ENCODE peak calls at places on chromosomes 13 and 19, in nine cellular contexts. One of them, this sample, is unnamed. For H3K4me1, the result is how much of the 10 kb centered on the place peaks cover.

GRCh38 chr13:36480726-36481485 is 48.6 kb downstream of the CCNA1 start:
- DNase-seq in stomach: no peak
- DNase-seq in SK-N-SH: no peak
- DNase-seq in tibial nerve: no peak
- DNase-seq in A549: no peak
- DNase-seq in GM12878: no peak
- DNase-seq in sigmoid colon: no peak
- DNase-seq in ovary: no peak
- DNase-seq in H1: no peak
- DNase-seq in this sample: no peak

GRCh38 chr13:21825186-21825585 is 154.3 kb downstream of the FGF9 start:
- DNase-seq in GM12878: no peak
- DNase-seq in A549: no peak
- DNase-seq in ovary: no peak
- DNase-seq in H1: no peak
- DNase-seq in tibial nerve: no peak
- DNase-seq in stomach: no peak
- DNase-seq in sigmoid colon: no peak
- DNase-seq in SK-N-SH: no peak
- DNase-seq in this sample: no peak

GRCh38 chr19:48415395-48415794 is 21.9 kb downstream of the GRIN2D start:
- DNase-seq in SK-N-SH: peak
- DNase-seq in tibial nerve: peak
- DNase-seq in H1: peak
- DNase-seq in A549: no peak
- DNase-seq in stomach: peak
- DNase-seq in ovary: peak
- DNase-seq in sigmoid colon: peak
- DNase-seq in GM12878: no peak
- DNase-seq in this sample: peak

GRCh38 chr13:31722684-31723083 is 16.6 kb upstream of the RXFP2 start:
- DNase-seq in SK-N-SH: peak
- DNase-seq in H1: no peak
- DNase-seq in stomach: no peak
- DNase-seq in sigmoid colon: no peak
- DNase-seq in GM12878: no peak
- DNase-seq in A549: no peak
- DNase-seq in ovary: no peak
- DNase-seq in tibial nerve: no peak
- DNase-seq in this sample: no peak

GRCh38 chr19:45361608-45362007 is 8.8 kb downstream of the ERCC2 start:
- DNase-seq in ovary: no peak
- DNase-seq in GM12878: no peak
- DNase-seq in SK-N-SH: no peak
- DNase-seq in tibial nerve: no peak
- DNase-seq in H1: no peak
- DNase-seq in A549: no peak
- DNase-seq in stomach: no peak
- DNase-seq in sigmoid colon: no peak
- DNase-seq in this sample: no peak

GRCh38 chr13:44326961-44327360 is 46.7 kb upstream of the SERP2 start:
- DNase-seq in sigmoid colon: no peak
- DNase-seq in stomach: no peak
- DNase-seq in SK-N-SH: no peak
- DNase-seq in A549: no peak
- DNase-seq in H1: no peak
- DNase-seq in ovary: no peak
- DNase-seq in tibial nerve: no peak
- DNase-seq in GM12878: no peak
- DNase-seq in this sample: no peak

GRCh38 chr19:34173145-34173956 is 1.0 kb downstream of the LSM14A start:
- DNase-seq in tibial nerve: peak
- DNase-seq in A549: peak
- DNase-seq in SK-N-SH: peak
- DNase-seq in GM12878: no peak
- DNase-seq in sigmoid colon: no peak
- DNase-seq in ovary: peak
- DNase-seq in stomach: peak
- DNase-seq in H1: peak
- DNase-seq in this sample: peak

GRCh38 chr19:48123907-48124675 is 13.5 kb upstream of the PLA2G4C start:
- DNase-seq in stomach: no peak
- DNase-seq in H1: no peak
- DNase-seq in sigmoid colon: no peak
- DNase-seq in SK-N-SH: no peak
- DNase-seq in GM12878: no peak
- DNase-seq in tibial nerve: no peak
- DNase-seq in ovary: no peak
- DNase-seq in A549: no peak
- DNase-seq in this sample: no peak

GRCh38 chr13:51913421-51914136 is 51.8 kb downstream of the CCDC70 start:
- DNase-seq in GM12878: no peak
- DNase-seq in sigmoid colon: no peak
- DNase-seq in H1: no peak
- DNase-seq in ovary: no peak
- DNase-seq in stomach: no peak
- DNase-seq in SK-N-SH: peak
- DNase-seq in A549: no peak
- DNase-seq in tibial nerve: no peak
- DNase-seq in this sample: no peak

GRCh38 chr13:24694907-24695306 is 14.7 kb downstream of the ATP12A start:
- DNase-seq in A549: no peak
- DNase-seq in GM12878: no peak
- DNase-seq in ovary: no peak
- DNase-seq in sigmoid colon: no peak
- DNase-seq in stomach: no peak
- DNase-seq in tibial nerve: no peak
- DNase-seq in H1: no peak
- DNase-seq in SK-N-SH: no peak
- DNase-seq in this sample: no peak

GRCh38 chr19:18479964-18480723 is 41.7 kb downstream of the ELL start:
- DNase-seq in sigmoid colon: peak
- DNase-seq in tibial nerve: peak
- DNase-seq in ovary: peak
- DNase-seq in stomach: peak
- DNase-seq in A549: no peak
- DNase-seq in H1: no peak
- DNase-seq in SK-N-SH: no peak
- DNase-seq in GM12878: no peak
- DNase-seq in this sample: peak
- H3K4me1 ChIP-seq in sigmoid colon: under half
- H3K4me1 ChIP-seq in tibial nerve: half or more
- H3K4me1 ChIP-seq in ovary: under half
- H3K4me1 ChIP-seq in stomach: half or more
- H3K4me1 ChIP-seq in A549: under half
- H3K4me1 ChIP-seq in H1: under half
- H3K4me1 ChIP-seq in SK-N-SH: under half
- H3K4me1 ChIP-seq in GM12878: under half
- H3K4me1 ChIP-seq in this sample: half or more

GRCh38 chr13:20671789-20672188 is 31.7 kb upstream of the IL17D start:
- DNase-seq in SK-N-SH: no peak
- DNase-seq in H1: no peak
- DNase-seq in tibial nerve: no peak
- DNase-seq in ovary: no peak
- DNase-seq in sigmoid colon: no peak
- DNase-seq in A549: no peak
- DNase-seq in stomach: no peak
- DNase-seq in GM12878: no peak
- DNase-seq in this sample: no peak

GRCh38 chr13:20673711-20674110 is 29.8 kb upstream of the IL17D start:
- DNase-seq in tibial nerve: no peak
- DNase-seq in H1: no peak
- DNase-seq in GM12878: no peak
- DNase-seq in A549: no peak
- DNase-seq in SK-N-SH: no peak
- DNase-seq in stomach: no peak
- DNase-seq in ovary: no peak
- DNase-seq in sigmoid colon: no peak
- DNase-seq in this sample: no peak

GRCh38 chr13:20669162-20669561 is 34.3 kb upstream of the IL17D start:
- DNase-seq in stomach: no peak
- DNase-seq in GM12878: peak
- DNase-seq in A549: no peak
- DNase-seq in sigmoid colon: no peak
- DNase-seq in H1: no peak
- DNase-seq in tibial nerve: no peak
- DNase-seq in ovary: no peak
- DNase-seq in SK-N-SH: no peak
- DNase-seq in this sample: no peak

GRCh38 chr13:20676213-20676612 is 27.3 kb upstream of the IL17D start:
- DNase-seq in H1: no peak
- DNase-seq in ovary: no peak
- DNase-seq in GM12878: no peak
- DNase-seq in tibial nerve: no peak
- DNase-seq in stomach: no peak
- DNase-seq in SK-N-SH: no peak
- DNase-seq in A549: no peak
- DNase-seq in sigmoid colon: no peak
- DNase-seq in this sample: no peak

DNA sequence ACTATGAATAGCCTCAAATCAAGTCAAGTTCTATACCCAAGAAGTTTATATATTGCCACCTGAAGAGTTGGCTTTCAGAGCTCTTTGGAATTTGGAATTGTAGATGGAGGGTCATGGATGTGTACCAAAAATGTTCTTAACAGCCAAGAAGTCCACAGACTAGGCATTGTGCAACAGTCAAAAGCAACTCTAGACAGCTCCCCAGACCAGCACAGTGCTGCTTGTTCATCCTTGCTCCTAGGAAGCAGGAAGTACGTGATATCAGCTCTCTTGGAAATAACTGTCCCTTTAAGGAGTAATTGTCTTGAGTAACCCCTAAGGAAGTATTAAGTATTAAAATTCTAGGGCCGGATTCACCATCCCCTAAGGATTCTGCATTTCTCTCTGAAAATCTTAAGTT is 30.7 kb upstream of the IL17D start:
- DNase-seq in GM12878: no peak
- DNase-seq in tibial nerve: no peak
- DNase-seq in ovary: no peak
- DNase-seq in stomach: no peak
- DNase-seq in SK-N-SH: no peak
- DNase-seq in A549: no peak
- DNase-seq in sigmoid colon: no peak
- DNase-seq in H1: no peak
- DNase-seq in this sample: no peak
- TF ChIP-seq EP300 in GM12878: no peak
- TF ChIP-seq EP300 in tibial nerve: no peak
- TF ChIP-seq EP300 in ovary: no peak
- TF ChIP-seq EP300 in stomach: no peak
- TF ChIP-seq EP300 in SK-N-SH: no peak
- TF ChIP-seq EP300 in A549: no peak
- TF ChIP-seq EP300 in sigmoid colon: no peak
- TF ChIP-seq EP300 in H1: no peak
- TF ChIP-seq EP300 in this sample: no peak

DNA sequence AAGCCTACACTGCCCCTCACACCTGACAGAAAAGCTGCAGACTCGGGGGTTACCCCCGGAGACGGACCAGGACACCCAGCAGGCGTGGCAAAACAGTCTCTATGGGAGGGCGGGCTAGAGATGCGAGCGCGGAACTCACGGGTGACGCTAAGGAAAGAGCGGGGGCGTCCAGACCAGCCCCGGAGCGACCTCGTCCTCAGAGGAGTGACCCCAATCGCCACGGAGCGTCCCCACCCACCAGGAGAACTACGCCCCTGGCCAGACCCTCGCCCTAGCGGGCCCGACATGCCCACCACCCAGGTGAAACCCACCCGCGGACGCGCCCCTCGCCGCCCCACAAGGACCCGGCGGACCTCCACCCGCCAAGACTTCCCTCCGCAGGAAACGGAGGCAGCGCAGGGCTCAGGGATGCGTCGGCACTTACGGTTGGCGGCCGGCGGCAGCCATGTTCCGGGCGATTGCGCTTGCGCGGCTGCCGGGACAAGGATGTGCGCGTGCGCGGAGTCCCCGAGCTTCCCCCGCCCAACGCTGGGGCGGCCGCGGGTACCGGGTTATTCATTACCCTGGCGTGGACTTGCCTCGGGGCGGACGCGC is at the start of gene ZNF329:
- DNase-seq in stomach: peak
- DNase-seq in H1: peak
- DNase-seq in GM12878: peak
- DNase-seq in SK-N-SH: peak
- DNase-seq in tibial nerve: peak
- DNase-seq in ovary: peak
- DNase-seq in A549: peak
- DNase-seq in sigmoid colon: peak
- DNase-seq in this sample: peak
- TF ChIP-seq CTCF in stomach: no peak
- TF ChIP-seq CTCF in H1: no peak
- TF ChIP-seq CTCF in GM12878: no peak
- TF ChIP-seq CTCF in SK-N-SH: no peak
- TF ChIP-seq CTCF in tibial nerve: no peak
- TF ChIP-seq CTCF in ovary: no peak
- TF ChIP-seq CTCF in A549: no peak
- TF ChIP-seq CTCF in sigmoid colon: no peak
- TF ChIP-seq CTCF in this sample: no peak

GRCh38 chr13:79772811-79773210 is 291.9 kb downstream of the NDFIP2 start:
- DNase-seq in SK-N-SH: no peak
- DNase-seq in tibial nerve: no peak
- DNase-seq in H1: no peak
- DNase-seq in stomach: no peak
- DNase-seq in sigmoid colon: no peak
- DNase-seq in A549: no peak
- DNase-seq in ovary: no peak
- DNase-seq in GM12878: no peak
- DNase-seq in this sample: no peak
- H3K4me1 ChIP-seq in SK-N-SH: under half
- H3K4me1 ChIP-seq in tibial nerve: under half
- H3K4me1 ChIP-seq in H1: under half
- H3K4me1 ChIP-seq in stomach: under half
- H3K4me1 ChIP-seq in sigmoid colon: under half
- H3K4me1 ChIP-seq in A549: under half
- H3K4me1 ChIP-seq in ovary: under half
- H3K4me1 ChIP-seq in GM12878: under half
- H3K4me1 ChIP-seq in this sample: under half

This sample was measured in transverse colon.